ENCODE peak calls at places on chromosomes 13 and 19, in five cellular contexts. C is transverse colon, T is heart left ventricle, B is psoas muscle, K is breast epithelium. I is an unnamed sample. For H3K9me3 and H3K36me3, the result is how much of the 10 kb centered on the place peaks cover.

GRCh38 chr19:45577111-45577905 is 7.3 kb downstream of the OPA3 start:
- DNase-seq in T (peak), B (peak), K (peak), C (peak), I (peak)

GRCh38 chr19:4097501-4097900 is 26.4 kb downstream of the MAP2K2 start:
- DNase-seq in C (no peak), B (peak), K (no peak), T (peak), I (no peak)

GRCh38 chr13:110407021-110407420 is 99.9 kb downstream of the COL4A2 start:
- DNase-seq in B (no peak), K (peak), T (no peak), C (no peak), I (no peak)

GRCh38 chr13:50090211-50090610 is 75.0 kb downstream of the KCNRG start:
- DNase-seq in T (no peak), K (no peak), B (no peak), C (no peak), I (no peak)

GRCh38 chr19:30861896-30862295 is 487.3 kb downstream of the TSHZ3 start:
- DNase-seq in C (no peak), B (no peak), T (no peak), K (no peak), I (no peak)

GRCh38 chr19:289651-290538 is 1.3 kb downstream of the PLPP2 start:
- DNase-seq in B (peak), K (peak), C (peak), T (no peak), I (no peak)

GRCh38 chr13:110137677-110138008 is 169.3 kb downstream of the COL4A1 start:
- DNase-seq in B (no peak), C (peak), T (peak), K (peak), I (peak)

GRCh38 chr19:3670258-3670795 is 29.9 kb downstream of the PIP5K1C start:
- DNase-seq in B (peak), C (peak), K (peak), T (peak), I (peak)

GRCh38 chr13:50866817-50867640 is 23.5 kb upstream of the DLEU7 start:
- DNase-seq in K (no peak), B (no peak), T (no peak), C (no peak), I (no peak)

GRCh38 chr13:111639994-111640393 is 319.6 kb downstream of the TEX29 start:
- DNase-seq in K (no peak), C (no peak), T (no peak), B (peak), I (no peak)

GRCh38 chr19:4035582-4035981 is 28.0 kb downstream of the PIAS4 start:
- DNase-seq in T (no peak), K (no peak), B (no peak), C (no peak), I (no peak)

GRCh38 chr13:27476943-27477681 is 26.7 kb upstream of the MTIF3 start:
- DNase-seq in K (no peak), C (no peak), B (no peak), T (no peak), I (no peak)

GRCh38 chr19:28908941-28909340 is 304.0 kb downstream of the UQCRFS1 start:
- DNase-seq in T (no peak), K (no peak), C (no peak), B (no peak), I (no peak)

GRCh38 chr13:107864543-107865460 is 350.5 kb downstream of the LIG4 start:
- DNase-seq in T (no peak), B (no peak), K (no peak), C (no peak), I (no peak)

GRCh38 chr19:50568321-50569022 is at the start of gene LRRC4B:
- DNase-seq in B (no peak), C (no peak), K (no peak), T (no peak), I (peak)

GRCh38 chr13:51958217-51958547 is 53.1 kb downstream of the ATP7B start:
- DNase-seq in T (no peak), B (no peak), C (peak), K (peak), I (no peak)

GRCh38 chr19:42175952-42176648 is 41.4 kb downstream of the DEDD2 start:
- DNase-seq in T (no peak), B (no peak), K (no peak), C (no peak), I (peak)

GRCh38 chr13:99357920-99358319 is 50.7 kb upstream of the GPR183 start:
- DNase-seq in C (no peak), K (no peak), T (no peak), B (no peak), I (no peak)

GRCh38 chr19:47239610-47240296 is 8.8 kb upstream of the BBC3 start:
- DNase-seq in T (peak), C (peak), B (peak), K (peak), I (peak)

GRCh38 chr19:56601375-56601774 is 6.3 kb downstream of the ZNF71 start:
- DNase-seq in K (no peak), B (no peak), T (no peak), C (no peak), I (no peak)

GRCh38 chr19:56608274-56608964 is 13.3 kb downstream of the ZNF71 start:
- DNase-seq in C (no peak), T (no peak), K (no peak), B (no peak), I (no peak)

GRCh38 chr19:56603829-56604228 is 8.7 kb downstream of the ZNF71 start:
- DNase-seq in C (no peak), T (no peak), K (peak), B (no peak), I (no peak)
- H3K9me3 ChIP-seq in C (under half), T (under half), K (half or more), B (half or more), I (under half)

GRCh38 chr19:11247934-11248333 is 8.5 kb downstream of the ANGPTL8 start:
- DNase-seq in C (no peak), B (no peak), T (no peak), K (no peak), I (no peak)

GRCh38 chr19:11244846-11245589 is 5.6 kb downstream of the ANGPTL8 start:
- DNase-seq in K (no peak), B (no peak), T (no peak), C (no peak), I (no peak)

GRCh38 chr19:11246941-11247340 is 7.5 kb downstream of the ANGPTL8 start:
- DNase-seq in B (no peak), K (no peak), C (no peak), T (no peak), I (no peak)

GRCh38 chr19:11248852-11249251 is 9.4 kb downstream of the ANGPTL8 start:
- DNase-seq in K (no peak), C (no peak), B (no peak), T (no peak), I (no peak)

GRCh38 chr19:11247391-11247790 is 8.0 kb downstream of the ANGPTL8 start:
- DNase-seq in C (no peak), K (no peak), T (peak), B (peak), I (no peak)
- H3K36me3 ChIP-seq in C (under half), K (under half), T (half or more), B (under half), I (under half)

DNA sequence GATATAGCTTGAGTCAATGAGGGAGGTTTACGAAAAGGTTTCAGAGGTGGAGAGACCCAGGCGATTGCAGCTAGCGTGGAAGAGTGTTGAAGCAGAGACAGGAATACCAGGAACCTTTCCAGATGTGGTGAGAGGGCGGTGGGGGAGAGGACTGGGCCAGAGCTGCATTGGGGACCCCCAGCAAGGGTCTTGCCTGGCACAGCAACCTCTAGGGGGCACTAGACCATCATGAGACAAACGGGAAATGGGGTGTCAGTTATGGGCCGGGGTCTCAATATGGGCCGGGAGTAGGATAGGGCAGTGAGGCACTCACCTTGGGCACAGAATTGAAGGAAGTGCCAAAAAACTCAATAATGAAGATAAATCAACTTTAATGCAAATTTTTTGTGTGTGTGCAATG is 2.1 kb upstream of the LRP3 start:
- DNase-seq in K (no peak), B (peak), C (no peak), T (peak), I (no peak)
- TF ChIP-seq CTCF in K (no peak), B (no peak), C (no peak), T (no peak), I (peak)

DNA sequence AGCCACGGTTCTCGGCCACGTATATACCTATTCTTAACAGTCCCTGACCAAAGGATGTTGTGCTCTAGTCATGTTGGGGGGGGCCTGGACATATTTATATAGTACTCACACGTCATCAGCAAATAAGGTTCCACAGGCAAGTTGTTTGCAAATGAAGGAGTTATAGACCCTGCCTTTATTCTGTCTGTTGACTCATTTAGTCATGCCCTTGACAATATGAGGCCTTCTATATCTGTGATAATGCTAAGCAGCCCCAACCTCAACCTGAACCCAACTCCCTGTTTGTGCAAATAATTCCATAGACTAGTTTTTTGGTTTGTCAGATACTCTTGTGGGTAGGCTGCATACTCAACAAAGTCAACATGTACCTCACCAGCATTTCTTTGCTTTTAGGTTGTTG is 8.9 kb downstream of the ZNF586 start:
- DNase-seq in B (no peak), K (no peak), C (no peak), T (no peak), I (no peak)
- H3K9me3 ChIP-seq in B (under half), K (half or more), C (half or more), T (under half), I (under half)

DNA sequence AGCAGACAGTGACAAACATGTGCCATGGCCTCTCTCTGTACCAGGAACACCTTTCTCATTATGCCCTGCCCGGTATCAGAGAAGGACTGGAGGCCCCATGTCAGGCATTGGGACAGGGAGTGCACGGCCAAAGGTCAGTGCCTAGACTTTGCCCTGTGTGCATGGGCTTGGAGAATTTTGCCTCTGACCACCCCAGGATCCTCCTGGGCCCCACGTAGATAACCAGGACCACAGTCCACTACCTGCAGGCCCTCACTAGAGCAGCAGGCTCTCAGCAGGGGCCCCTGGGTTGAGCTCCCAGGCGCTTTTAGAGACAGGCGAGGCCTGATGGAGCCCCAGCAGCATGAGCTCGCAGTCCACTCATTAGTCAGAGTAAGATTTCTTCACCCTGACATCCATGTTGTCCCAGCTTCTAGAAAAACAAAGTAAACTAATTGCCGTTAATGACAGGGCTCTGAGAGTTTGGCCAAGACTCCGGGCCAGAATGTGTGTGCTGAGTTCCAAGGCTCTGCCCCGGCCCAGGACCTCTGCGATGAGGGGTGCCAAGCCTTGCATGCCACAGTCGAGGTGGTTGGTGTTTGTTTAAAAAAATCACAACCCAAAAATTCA is 42.7 kb downstream of the CAPN12 start:
- DNase-seq in K (no peak), T (no peak), C (peak), B (no peak), I (no peak)
- H3K36me3 ChIP-seq in K (under half), T (half or more), C (under half), B (half or more), I (half or more)

GRCh38 chr19:37313335-37313627 is 57.6 kb upstream of the ZNF527 start:
- DNase-seq in C (no peak), T (no peak), B (no peak), K (no peak), I (no peak)

DNA sequence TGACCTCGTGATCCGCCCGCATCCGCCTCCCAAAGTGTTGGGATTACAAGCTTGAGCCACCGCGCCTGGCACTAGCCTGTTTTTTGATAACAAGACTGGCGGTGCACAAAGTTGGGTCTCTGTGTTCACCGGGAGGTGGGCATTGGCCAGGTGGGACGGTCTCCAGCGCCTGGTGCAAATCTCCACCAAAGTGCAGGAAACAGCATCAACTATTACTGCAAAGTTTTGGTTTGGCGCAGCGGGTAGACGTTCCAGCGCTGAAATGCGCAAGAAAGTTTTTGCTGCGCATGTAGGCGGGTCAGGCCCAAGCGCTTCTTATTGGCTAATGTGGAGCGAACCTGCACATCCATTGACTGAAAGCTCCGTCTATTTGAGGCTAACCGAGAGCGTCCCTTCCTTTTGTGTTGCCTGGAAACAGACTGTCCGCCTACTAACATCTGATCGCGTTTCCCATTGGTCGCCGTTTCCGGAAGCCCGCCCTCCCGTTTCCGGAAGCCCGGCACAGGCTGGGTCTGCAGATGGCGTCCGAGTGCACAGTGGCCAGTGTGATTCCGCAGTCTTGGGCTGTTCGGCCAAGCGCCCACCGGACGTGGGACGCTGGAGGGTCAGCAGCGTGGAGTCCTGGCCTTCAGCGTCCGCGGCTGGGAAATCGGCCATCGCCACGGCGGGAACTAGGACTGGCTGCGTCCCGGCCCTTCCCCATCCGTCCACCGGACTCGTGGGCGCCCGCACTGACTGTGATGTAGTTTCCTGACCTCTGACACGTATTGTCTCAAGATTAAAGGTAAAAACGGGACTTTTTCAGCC is 53.3 kb upstream of the ZNF527 start:
- DNase-seq in C (peak), T (peak), K (peak), B (peak), I (peak)
- TF ChIP-seq CTCF in C (no peak), T (peak), K (no peak), B (peak), I (peak)

GRCh38 chr19:43847246-43847645 is 20.1 kb downstream of the ZNF283 start:
- DNase-seq in K (no peak), B (no peak), C (no peak), T (no peak), I (no peak)
- H3K9me3 ChIP-seq in K (half or more), B (half or more), C (half or more), T (half or more), I (under half)

GRCh38 chr19:8180018-8180417 is 29.2 kb upstream of the CERS4 start:
- DNase-seq in B (no peak), K (no peak), T (no peak), C (no peak), I (no peak)

GRCh38 chr19:8174706-8175105 is 25.3 kb upstream of the FBN3 start:
- DNase-seq in C (no peak), T (no peak), K (peak), B (no peak), I (no peak)
- H3K36me3 ChIP-seq in C (under half), T (under half), K (under half), B (under half), I (under half)

I was measured in WERI-Rb-1.